ENCODE peak calls at places on chromosomes 5 and 9, in five cellular contexts. One of them, this sample, is unnamed.

GRCh38 chr5:177972613-177973012 is 23.4 kb downstream of the PROP1 start:
- DNase-seq in tibial artery: no peak
- DNase-seq in testis: no peak
- DNase-seq in NB4: no peak
- DNase-seq in lung: no peak
- DNase-seq in this sample: no peak

GRCh38 chr9:119902611-119903010 is 533.4 kb upstream of the BRINP1 start:
- DNase-seq in tibial artery: no peak
- DNase-seq in testis: no peak
- DNase-seq in NB4: no peak
- DNase-seq in lung: no peak
- DNase-seq in this sample: no peak

GRCh38 chr5:57696005-57696755 is 213.6 kb upstream of the ACTBL2 start:
- DNase-seq in tibial artery: no peak
- DNase-seq in testis: peak
- DNase-seq in NB4: no peak
- DNase-seq in lung: no peak
- DNase-seq in this sample: no peak

GRCh38 chr5:167582263-167582662 is 709.2 kb upstream of the WWC1 start:
- DNase-seq in tibial artery: no peak
- DNase-seq in testis: no peak
- DNase-seq in NB4: no peak
- DNase-seq in lung: no peak
- DNase-seq in this sample: no peak

GRCh38 chr5:179908528-179908927 is 831 bp upstream of the TBC1D9B start:
- DNase-seq in tibial artery: no peak
- DNase-seq in testis: no peak
- DNase-seq in NB4: no peak
- DNase-seq in lung: no peak
- DNase-seq in this sample: no peak

GRCh38 chr5:101163088-101163487 is 260.0 kb upstream of the ST8SIA4 start:
- DNase-seq in tibial artery: no peak
- DNase-seq in testis: no peak
- DNase-seq in NB4: no peak
- DNase-seq in lung: no peak
- DNase-seq in this sample: no peak

GRCh38 chr9:134854541-134854981 is 26.0 kb upstream of the FCN2 start:
- DNase-seq in tibial artery: no peak
- DNase-seq in testis: peak
- DNase-seq in NB4: no peak
- DNase-seq in lung: no peak
- DNase-seq in this sample: no peak

GRCh38 chr5:177458912-177459350 is 12.3 kb downstream of the PRR7 start:
- DNase-seq in tibial artery: no peak
- DNase-seq in testis: no peak
- DNase-seq in NB4: no peak
- DNase-seq in lung: no peak
- DNase-seq in this sample: no peak

GRCh38 chr9:126331964-126332748 is 5.5 kb downstream of the MVB12B start:
- DNase-seq in tibial artery: no peak
- DNase-seq in testis: no peak
- DNase-seq in NB4: peak
- DNase-seq in lung: no peak
- DNase-seq in this sample: no peak

GRCh38 chr9:107983191-107983603 is 493.6 kb upstream of the KLF4 start:
- DNase-seq in tibial artery: no peak
- DNase-seq in testis: no peak
- DNase-seq in NB4: no peak
- DNase-seq in lung: no peak
- DNase-seq in this sample: no peak

GRCh38 chr5:72301557-72301956 is 18.5 kb downstream of the MRPS27 start:
- DNase-seq in tibial artery: no peak
- DNase-seq in testis: no peak
- DNase-seq in NB4: no peak
- DNase-seq in lung: no peak
- DNase-seq in this sample: no peak

GRCh38 chr9:79360387-79361347 is 211.1 kb upstream of the TLE4 start:
- DNase-seq in tibial artery: no peak
- DNase-seq in testis: no peak
- DNase-seq in NB4: no peak
- DNase-seq in lung: no peak
- DNase-seq in this sample: no peak

GRCh38 chr5:113142186-113142585 is 165.6 kb downstream of the DCP2 start:
- DNase-seq in tibial artery: no peak
- DNase-seq in testis: no peak
- DNase-seq in NB4: no peak
- DNase-seq in lung: no peak
- DNase-seq in this sample: no peak

GRCh38 chr5:96934291-96934694 is 1.6 kb upstream of the LNPEP start:
- DNase-seq in tibial artery: no peak
- DNase-seq in testis: peak
- DNase-seq in NB4: no peak
- DNase-seq in lung: no peak
- DNase-seq in this sample: no peak

GRCh38 chr5:113682497-113683136 is 169.1 kb downstream of the YTHDC2 start:
- DNase-seq in tibial artery: no peak
- DNase-seq in testis: no peak
- DNase-seq in NB4: peak
- DNase-seq in lung: no peak
- DNase-seq in this sample: no peak

GRCh38 chr5:150544606-150545219 is 36.8 kb downstream of the NDST1 start:
- DNase-seq in tibial artery: peak
- DNase-seq in testis: peak
- DNase-seq in NB4: peak
- DNase-seq in lung: peak
- DNase-seq in this sample: peak

GRCh38 chr9:38643456-38644173 is 23.2 kb upstream of the ANKRD18A start:
- DNase-seq in tibial artery: no peak
- DNase-seq in testis: no peak
- DNase-seq in NB4: no peak
- DNase-seq in lung: no peak
- DNase-seq in this sample: no peak

GRCh38 chr9:38644601-38645000 is 24.2 kb upstream of the ANKRD18A start:
- DNase-seq in tibial artery: no peak
- DNase-seq in testis: no peak
- DNase-seq in NB4: no peak
- DNase-seq in lung: no peak
- DNase-seq in this sample: no peak

GRCh38 chr9:38641142-38641541 is 20.7 kb upstream of the ANKRD18A start:
- DNase-seq in tibial artery: no peak
- DNase-seq in testis: no peak
- DNase-seq in NB4: no peak
- DNase-seq in lung: no peak
- DNase-seq in this sample: no peak

GRCh38 chr9:38642951-38643350 is 22.6 kb upstream of the ANKRD18A start:
- DNase-seq in tibial artery: no peak
- DNase-seq in testis: no peak
- DNase-seq in NB4: no peak
- DNase-seq in lung: no peak
- DNase-seq in this sample: no peak

DNA sequence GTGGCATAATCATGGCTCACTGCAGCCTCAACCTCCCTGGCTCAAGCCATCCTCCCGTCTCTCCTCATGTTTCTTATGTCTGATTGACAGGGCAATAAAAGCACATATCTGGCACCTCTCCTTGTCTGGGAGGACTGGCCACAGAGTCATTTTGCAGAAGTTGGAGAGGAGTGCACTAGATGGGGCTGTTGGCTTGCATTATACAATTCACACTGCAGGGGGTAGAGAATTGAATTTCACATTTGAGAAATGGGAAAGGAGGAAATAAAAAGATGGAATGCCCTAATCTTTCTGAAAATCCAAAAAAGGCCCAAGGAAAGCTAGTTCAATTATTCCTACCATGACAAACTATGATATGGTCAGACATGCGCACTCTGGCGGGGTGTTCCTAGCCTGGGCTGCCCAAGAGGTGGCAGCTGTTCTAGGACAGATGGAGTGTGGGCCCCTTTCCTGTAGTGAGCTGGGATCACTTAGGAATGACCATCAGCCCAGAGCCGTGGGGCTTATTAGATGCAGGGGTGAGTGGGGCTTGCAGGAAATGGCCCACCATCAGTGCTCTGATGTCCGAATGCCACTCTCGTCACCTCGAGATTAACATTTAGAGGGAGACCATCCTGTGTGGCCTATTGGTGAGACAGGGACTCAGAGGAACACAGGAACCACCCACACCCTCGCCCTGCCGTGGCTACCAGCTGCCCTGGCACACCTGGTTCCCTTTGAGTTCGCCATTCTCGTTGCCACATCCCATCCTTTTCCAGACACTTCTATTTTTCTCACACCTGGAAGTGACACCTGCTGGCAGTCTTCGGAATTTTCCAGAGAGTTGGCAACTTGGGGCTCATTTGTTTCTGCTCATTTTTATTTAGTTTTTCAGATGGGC is 21.8 kb upstream of the ANKRD18A start:
- DNase-seq in tibial artery: no peak
- DNase-seq in testis: peak
- DNase-seq in NB4: peak
- DNase-seq in lung: no peak
- DNase-seq in this sample: peak
- TF ChIP-seq CTCF in tibial artery: no peak
- TF ChIP-seq CTCF in testis: peak
- TF ChIP-seq CTCF in NB4: peak
- TF ChIP-seq CTCF in lung: no peak
- TF ChIP-seq CTCF in this sample: no peak

GRCh38 chr5:139549162-139549894 is 11.8 kb upstream of the UBE2D2 start:
- DNase-seq in tibial artery: no peak
- DNase-seq in testis: no peak
- DNase-seq in NB4: no peak
- DNase-seq in lung: no peak
- DNase-seq in this sample: no peak

DNA sequence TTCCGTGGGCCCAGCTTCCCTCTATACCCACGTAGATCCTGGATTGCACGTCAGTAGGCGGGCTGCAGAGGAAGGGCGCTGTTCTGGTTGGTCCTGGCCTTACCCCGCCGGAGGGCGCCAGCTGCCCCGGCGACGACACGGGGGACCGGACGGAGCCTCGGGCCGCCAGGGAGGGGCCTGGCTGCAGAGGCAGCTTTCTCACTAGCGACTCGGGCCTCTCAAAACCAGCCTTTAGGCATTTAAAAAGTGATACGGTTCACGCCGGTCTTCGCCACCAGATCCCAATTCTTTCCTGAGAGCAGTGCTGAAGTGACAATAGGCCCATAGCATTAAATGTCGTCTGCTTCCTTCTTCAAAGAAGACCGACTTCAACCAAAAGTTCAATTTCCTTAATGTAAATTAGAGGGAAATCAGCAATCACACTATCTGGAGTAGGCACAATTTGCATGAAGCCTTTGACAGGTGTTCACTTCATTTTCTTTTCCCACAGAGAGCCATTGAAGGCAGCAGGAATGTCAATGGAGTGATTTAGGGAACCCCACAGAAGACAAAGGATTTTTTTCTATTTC is 17.6 kb upstream of the UBE2D2 start:
- DNase-seq in tibial artery: peak
- DNase-seq in testis: peak
- DNase-seq in NB4: no peak
- DNase-seq in lung: peak
- DNase-seq in this sample: peak
- TF ChIP-seq CTCF in tibial artery: no peak
- TF ChIP-seq CTCF in testis: no peak
- TF ChIP-seq CTCF in NB4: no peak
- TF ChIP-seq CTCF in lung: peak
- TF ChIP-seq CTCF in this sample: no peak

GRCh38 chr9:33374634-33375237 is 27.6 kb downstream of the AQP7 start:
- DNase-seq in tibial artery: peak
- DNase-seq in testis: peak
- DNase-seq in NB4: peak
- DNase-seq in lung: peak
- DNase-seq in this sample: peak
- TF ChIP-seq CTCF in tibial artery: peak
- TF ChIP-seq CTCF in testis: peak
- TF ChIP-seq CTCF in NB4: peak
- TF ChIP-seq CTCF in lung: peak
- TF ChIP-seq CTCF in this sample: peak

GRCh38 chr9:127941062-127941925 is 3.6 kb upstream of the DPM2 start:
- DNase-seq in tibial artery: no peak
- DNase-seq in testis: no peak
- DNase-seq in NB4: no peak
- DNase-seq in lung: no peak
- DNase-seq in this sample: peak
- TF ChIP-seq CTCF in tibial artery: no peak
- TF ChIP-seq CTCF in testis: no peak
- TF ChIP-seq CTCF in NB4: no peak
- TF ChIP-seq CTCF in lung: no peak
- TF ChIP-seq CTCF in this sample: no peak

DNA sequence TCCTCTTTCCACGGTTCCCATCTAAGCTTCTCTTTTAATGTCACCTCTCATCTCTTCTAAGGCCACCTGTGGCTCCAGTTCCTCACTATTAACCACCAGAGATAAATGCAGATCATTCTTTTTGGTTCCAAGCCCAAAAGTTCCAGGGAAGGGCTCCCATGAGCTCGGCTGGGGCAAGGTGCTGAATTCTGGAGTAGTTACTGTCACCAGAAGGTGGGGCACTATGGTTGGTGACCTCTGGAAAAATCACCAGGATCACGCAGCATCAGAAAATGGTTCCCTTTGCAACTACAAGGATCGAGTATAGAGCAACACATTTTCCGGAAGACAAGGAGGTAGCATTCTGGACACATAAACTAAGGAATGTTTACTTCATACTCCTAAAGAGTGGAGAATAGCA is 528.7 kb upstream of the DAP start:
- DNase-seq in tibial artery: no peak
- DNase-seq in testis: no peak
- DNase-seq in NB4: no peak
- DNase-seq in lung: no peak
- DNase-seq in this sample: no peak
- TF ChIP-seq CTCF in tibial artery: no peak
- TF ChIP-seq CTCF in testis: no peak
- TF ChIP-seq CTCF in NB4: no peak
- TF ChIP-seq CTCF in lung: no peak
- TF ChIP-seq CTCF in this sample: no peak

GRCh38 chr9:88388203-88388885 is at the start of gene SPIN1:
- DNase-seq in tibial artery: peak
- DNase-seq in testis: peak
- DNase-seq in NB4: peak
- DNase-seq in lung: peak
- DNase-seq in this sample: peak
- TF ChIP-seq CTCF in tibial artery: peak
- TF ChIP-seq CTCF in testis: peak
- TF ChIP-seq CTCF in NB4: no peak
- TF ChIP-seq CTCF in lung: no peak
- TF ChIP-seq CTCF in this sample: peak

GRCh38 chr5:147981074-147981473 is 74.7 kb upstream of the C5orf46 start:
- DNase-seq in tibial artery: no peak
- DNase-seq in testis: no peak
- DNase-seq in NB4: no peak
- DNase-seq in lung: no peak
- DNase-seq in this sample: no peak

GRCh38 chr5:147985593-147985992 is 78.2 kb upstream of the SPINK5 start:
- DNase-seq in tibial artery: no peak
- DNase-seq in testis: no peak
- DNase-seq in NB4: no peak
- DNase-seq in lung: no peak
- DNase-seq in this sample: no peak

GRCh38 chr5:147979761-147980160 is 73.4 kb upstream of the C5orf46 start:
- DNase-seq in tibial artery: no peak
- DNase-seq in testis: no peak
- DNase-seq in NB4: no peak
- DNase-seq in lung: no peak
- DNase-seq in this sample: no peak
- TF ChIP-seq CTCF in tibial artery: no peak
- TF ChIP-seq CTCF in testis: no peak
- TF ChIP-seq CTCF in NB4: no peak
- TF ChIP-seq CTCF in lung: no peak
- TF ChIP-seq CTCF in this sample: no peak

This sample was measured in thyroid gland.